ENCODE peak calls at places on chromosomes 7 and 10, in four cellular contexts. One of them, this sample, is unnamed. For H3K4me1, the result is how much of the 10 kb centered on the place peaks cover.

GRCh38 chr7:33129806-33130153 is 416 bp downstream of the BBS9 start:
- DNase-seq in thyroid gland: no peak
- DNase-seq in cardiac muscle cell: no peak
- DNase-seq in HepG2: no peak
- DNase-seq in this sample: no peak

GRCh38 chr7:48875300-48875916 is 48.9 kb upstream of the CDC14C start:
- DNase-seq in HepG2: peak
- DNase-seq in thyroid gland: peak
- DNase-seq in cardiac muscle cell: peak
- DNase-seq in this sample: no peak

GRCh38 chr10:28915989-28916588 is 238.8 kb downstream of the BAMBI start:
- DNase-seq in thyroid gland: no peak
- DNase-seq in HepG2: peak
- DNase-seq in cardiac muscle cell: no peak
- DNase-seq in this sample: no peak

GRCh38 chr10:42960491-42961155 is 116.2 kb upstream of the RET start:
- DNase-seq in cardiac muscle cell: no peak
- DNase-seq in thyroid gland: no peak
- DNase-seq in HepG2: no peak
- DNase-seq in this sample: no peak

GRCh38 chr7:69732203-69732602 is 133.9 kb downstream of the AUTS2 start:
- DNase-seq in thyroid gland: peak
- DNase-seq in HepG2: peak
- DNase-seq in cardiac muscle cell: no peak
- DNase-seq in this sample: no peak

GRCh38 chr10:95573953-95574604 is 12.9 kb upstream of the SORBS1 start:
- DNase-seq in cardiac muscle cell: no peak
- DNase-seq in thyroid gland: no peak
- DNase-seq in HepG2: no peak
- DNase-seq in this sample: no peak

GRCh38 chr10:1626410-1626809 is 110.9 kb downstream of the ADARB2 start:
- DNase-seq in HepG2: no peak
- DNase-seq in cardiac muscle cell: no peak
- DNase-seq in thyroid gland: no peak
- DNase-seq in this sample: no peak

GRCh38 chr7:7996568-7996967 is 28.0 kb downstream of the GLCCI1 start:
- DNase-seq in thyroid gland: peak
- DNase-seq in cardiac muscle cell: no peak
- DNase-seq in HepG2: peak
- DNase-seq in this sample: no peak

GRCh38 chr7:47965456-47965855 is 14.0 kb downstream of the HUS1 start:
- DNase-seq in thyroid gland: no peak
- DNase-seq in HepG2: no peak
- DNase-seq in cardiac muscle cell: no peak
- DNase-seq in this sample: no peak

GRCh38 chr7:106522691-106523090 is 138.3 kb downstream of the CCDC71L start:
- DNase-seq in cardiac muscle cell: no peak
- DNase-seq in HepG2: no peak
- DNase-seq in thyroid gland: no peak
- DNase-seq in this sample: no peak

GRCh38 chr7:44062180-44062902 is 3.0 kb downstream of the PGAM2 start:
- DNase-seq in thyroid gland: no peak
- DNase-seq in cardiac muscle cell: no peak
- DNase-seq in HepG2: no peak
- DNase-seq in this sample: no peak

GRCh38 chr7:4792537-4793126 is 17.2 kb downstream of the AP5Z1 start:
- DNase-seq in thyroid gland: peak
- DNase-seq in HepG2: no peak
- DNase-seq in cardiac muscle cell: peak
- DNase-seq in this sample: no peak

GRCh38 chr10:133190225-133190624 is 30.2 kb downstream of the KNDC1 start:
- DNase-seq in cardiac muscle cell: no peak
- DNase-seq in HepG2: no peak
- DNase-seq in thyroid gland: no peak
- DNase-seq in this sample: no peak

GRCh38 chr10:120012133-120012405 is 119.5 kb downstream of the SEC23IP start:
- DNase-seq in thyroid gland: no peak
- DNase-seq in HepG2: no peak
- DNase-seq in cardiac muscle cell: no peak
- DNase-seq in this sample: no peak

GRCh38 chr7:139698278-139698677 is 79.5 kb downstream of the HIPK2 start:
- DNase-seq in thyroid gland: no peak
- DNase-seq in cardiac muscle cell: no peak
- DNase-seq in HepG2: no peak
- DNase-seq in this sample: no peak

GRCh38 chr7:139700505-139701235 is 77.1 kb downstream of the HIPK2 start:
- DNase-seq in thyroid gland: no peak
- DNase-seq in HepG2: no peak
- DNase-seq in cardiac muscle cell: no peak
- DNase-seq in this sample: no peak

GRCh38 chr7:139697031-139697430 is 80.8 kb downstream of the HIPK2 start:
- DNase-seq in thyroid gland: no peak
- DNase-seq in cardiac muscle cell: no peak
- DNase-seq in HepG2: no peak
- DNase-seq in this sample: no peak

GRCh38 chr7:139699640-139700504 is 77.9 kb downstream of the HIPK2 start:
- DNase-seq in HepG2: no peak
- DNase-seq in thyroid gland: no peak
- DNase-seq in cardiac muscle cell: no peak
- DNase-seq in this sample: peak

DNA sequence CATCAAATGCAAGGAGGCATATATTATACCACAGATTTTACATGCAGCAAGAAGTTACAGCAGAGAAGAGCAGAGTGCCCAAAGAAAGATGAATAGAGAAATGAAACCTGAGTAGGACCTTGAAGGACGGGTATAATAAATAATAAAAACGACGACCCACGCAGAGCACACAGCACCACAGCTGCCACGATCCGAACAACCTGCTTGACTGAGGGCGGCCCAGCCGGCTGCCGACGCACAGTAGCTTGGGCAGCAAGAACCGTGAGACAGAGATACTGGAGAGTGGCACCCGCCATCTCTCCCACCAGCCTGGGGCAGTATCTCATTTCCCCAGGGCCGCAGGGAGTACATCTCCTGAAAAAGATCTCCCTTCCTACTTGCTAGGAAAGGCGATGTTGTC is 78.9 kb downstream of the HIPK2 start:
- DNase-seq in cardiac muscle cell: no peak
- DNase-seq in thyroid gland: no peak
- DNase-seq in HepG2: no peak
- DNase-seq in this sample: no peak
- H3K4me1 ChIP-seq in cardiac muscle cell: under half
- H3K4me1 ChIP-seq in thyroid gland: under half
- H3K4me1 ChIP-seq in HepG2: under half
- H3K4me1 ChIP-seq in this sample: under half

DNA sequence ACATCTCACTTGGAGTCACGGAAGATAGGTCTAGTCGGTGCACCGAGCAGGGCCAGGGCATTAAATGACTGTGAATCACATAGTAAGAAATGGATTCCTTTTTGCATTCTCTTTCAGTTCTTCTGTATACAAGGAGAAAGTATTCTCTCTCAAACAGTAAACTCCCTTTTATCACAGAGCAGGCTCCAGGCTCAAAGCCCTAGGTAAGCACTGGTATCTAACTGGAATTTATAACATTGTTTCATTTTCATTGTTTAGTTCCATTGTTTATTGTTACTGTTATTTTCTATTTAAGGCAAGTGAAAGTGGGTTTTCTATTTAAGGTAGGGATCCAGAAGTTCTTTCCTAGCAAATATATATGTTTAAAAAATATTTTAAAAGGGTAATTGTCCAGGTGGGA is 44.1 kb upstream of the CDK1 start:
- DNase-seq in thyroid gland: no peak
- DNase-seq in cardiac muscle cell: no peak
- DNase-seq in HepG2: no peak
- DNase-seq in this sample: no peak
- H3K4me3 ChIP-seq in thyroid gland: peak
- H3K4me3 ChIP-seq in cardiac muscle cell: no peak
- H3K4me3 ChIP-seq in HepG2: no peak
- H3K4me3 ChIP-seq in this sample: no peak

GRCh38 chr7:35755711-35756110 is 45.1 kb upstream of the SEPTIN7 start:
- DNase-seq in HepG2: no peak
- DNase-seq in cardiac muscle cell: peak
- DNase-seq in thyroid gland: no peak
- DNase-seq in this sample: no peak

GRCh38 chr7:35749548-35749947 is 51.3 kb upstream of the SEPTIN7 start:
- DNase-seq in HepG2: no peak
- DNase-seq in cardiac muscle cell: peak
- DNase-seq in thyroid gland: no peak
- DNase-seq in this sample: no peak

GRCh38 chr7:35754741-35755140 is 46.1 kb upstream of the SEPTIN7 start:
- DNase-seq in cardiac muscle cell: peak
- DNase-seq in HepG2: no peak
- DNase-seq in thyroid gland: no peak
- DNase-seq in this sample: no peak

GRCh38 chr7:35753761-35754603 is 46.9 kb upstream of the SEPTIN7 start:
- DNase-seq in HepG2: no peak
- DNase-seq in thyroid gland: no peak
- DNase-seq in cardiac muscle cell: peak
- DNase-seq in this sample: no peak

GRCh38 chr7:35752727-35753126 is 48.1 kb upstream of the SEPTIN7 start:
- DNase-seq in cardiac muscle cell: no peak
- DNase-seq in thyroid gland: no peak
- DNase-seq in HepG2: no peak
- DNase-seq in this sample: no peak
- H3K4me1 ChIP-seq in cardiac muscle cell: under half
- H3K4me1 ChIP-seq in thyroid gland: under half
- H3K4me1 ChIP-seq in HepG2: under half
- H3K4me1 ChIP-seq in this sample: under half

GRCh38 chr7:590731-591551 is 71.3 kb upstream of the PDGFA start:
- DNase-seq in cardiac muscle cell: no peak
- DNase-seq in thyroid gland: no peak
- DNase-seq in HepG2: no peak
- DNase-seq in this sample: no peak
- H3K4me3 ChIP-seq in cardiac muscle cell: no peak
- H3K4me3 ChIP-seq in thyroid gland: no peak
- H3K4me3 ChIP-seq in HepG2: no peak
- H3K4me3 ChIP-seq in this sample: no peak

GRCh38 chr10:130138479-130138866 is 2.3 kb downstream of the GLRX3 start:
- DNase-seq in thyroid gland: peak
- DNase-seq in cardiac muscle cell: peak
- DNase-seq in HepG2: peak
- DNase-seq in this sample: no peak
- H3K4me1 ChIP-seq in thyroid gland: under half
- H3K4me1 ChIP-seq in cardiac muscle cell: under half
- H3K4me1 ChIP-seq in HepG2: half or more
- H3K4me1 ChIP-seq in this sample: under half

GRCh38 chr7:41415473-41416207 is 287.2 kb downstream of the INHBA start:
- DNase-seq in thyroid gland: no peak
- DNase-seq in cardiac muscle cell: no peak
- DNase-seq in HepG2: no peak
- DNase-seq in this sample: no peak
- H3K4me3 ChIP-seq in thyroid gland: no peak
- H3K4me3 ChIP-seq in cardiac muscle cell: no peak
- H3K4me3 ChIP-seq in HepG2: no peak
- H3K4me3 ChIP-seq in this sample: no peak

GRCh38 chr10:112120491-112120890 is 63.1 kb downstream of the GPAM start:
- DNase-seq in HepG2: no peak
- DNase-seq in cardiac muscle cell: no peak
- DNase-seq in thyroid gland: no peak
- DNase-seq in this sample: no peak

DNA sequence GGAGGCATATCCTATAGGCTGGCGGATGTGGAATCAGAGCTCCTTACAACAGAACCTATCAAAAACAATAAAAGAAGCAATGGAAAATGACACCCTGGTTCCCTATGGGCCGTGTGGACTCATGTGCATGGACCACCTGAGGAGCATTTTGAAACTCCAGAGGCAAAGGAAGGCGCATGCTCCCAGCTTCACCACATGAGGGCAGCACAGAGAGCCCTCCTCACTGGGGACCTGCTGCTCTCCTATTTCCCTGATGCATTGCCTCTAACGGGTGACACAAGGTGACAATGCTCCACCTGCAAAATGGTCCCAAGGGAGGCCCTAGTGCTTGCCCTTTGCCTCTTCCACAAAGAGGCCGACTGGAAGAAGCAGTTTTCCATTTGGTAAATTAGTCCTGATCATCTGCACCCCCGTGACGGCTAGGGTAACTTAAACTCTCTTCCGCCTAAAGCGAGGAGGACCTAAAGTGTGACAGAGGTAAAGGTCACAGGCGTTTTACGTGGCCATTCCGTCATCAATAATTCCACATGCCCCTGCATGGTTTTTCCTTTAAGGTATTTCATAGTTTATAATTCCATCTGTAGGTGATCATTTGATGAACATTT is 67.7 kb downstream of the GPAM start:
- DNase-seq in cardiac muscle cell: peak
- DNase-seq in HepG2: peak
- DNase-seq in thyroid gland: peak
- DNase-seq in this sample: peak
- H3K4me1 ChIP-seq in cardiac muscle cell: under half
- H3K4me1 ChIP-seq in HepG2: under half
- H3K4me1 ChIP-seq in thyroid gland: under half
- H3K4me1 ChIP-seq in this sample: under half

GRCh38 chr10:72524489-72524888 is 101.4 kb downstream of the MICU1 start:
- DNase-seq in cardiac muscle cell: no peak
- DNase-seq in HepG2: no peak
- DNase-seq in thyroid gland: no peak
- DNase-seq in this sample: no peak

GRCh38 chr10:72525689-72526088 is 100.2 kb downstream of the MICU1 start:
- DNase-seq in HepG2: peak
- DNase-seq in thyroid gland: no peak
- DNase-seq in cardiac muscle cell: no peak
- DNase-seq in this sample: no peak

GRCh38 chr10:72523062-72523461 is 102.8 kb downstream of the MICU1 start:
- DNase-seq in thyroid gland: no peak
- DNase-seq in cardiac muscle cell: no peak
- DNase-seq in HepG2: no peak
- DNase-seq in this sample: no peak

GRCh38 chr10:72525277-72525676 is 100.6 kb downstream of the MICU1 start:
- DNase-seq in thyroid gland: no peak
- DNase-seq in HepG2: peak
- DNase-seq in cardiac muscle cell: peak
- DNase-seq in this sample: no peak

GRCh38 chr10:72523932-72524396 is 101.9 kb downstream of the MICU1 start:
- DNase-seq in HepG2: peak
- DNase-seq in thyroid gland: no peak
- DNase-seq in cardiac muscle cell: no peak
- DNase-seq in this sample: no peak
- H3K4me3 ChIP-seq in HepG2: peak
- H3K4me3 ChIP-seq in thyroid gland: no peak
- H3K4me3 ChIP-seq in cardiac muscle cell: no peak
- H3K4me3 ChIP-seq in this sample: no peak

DNA sequence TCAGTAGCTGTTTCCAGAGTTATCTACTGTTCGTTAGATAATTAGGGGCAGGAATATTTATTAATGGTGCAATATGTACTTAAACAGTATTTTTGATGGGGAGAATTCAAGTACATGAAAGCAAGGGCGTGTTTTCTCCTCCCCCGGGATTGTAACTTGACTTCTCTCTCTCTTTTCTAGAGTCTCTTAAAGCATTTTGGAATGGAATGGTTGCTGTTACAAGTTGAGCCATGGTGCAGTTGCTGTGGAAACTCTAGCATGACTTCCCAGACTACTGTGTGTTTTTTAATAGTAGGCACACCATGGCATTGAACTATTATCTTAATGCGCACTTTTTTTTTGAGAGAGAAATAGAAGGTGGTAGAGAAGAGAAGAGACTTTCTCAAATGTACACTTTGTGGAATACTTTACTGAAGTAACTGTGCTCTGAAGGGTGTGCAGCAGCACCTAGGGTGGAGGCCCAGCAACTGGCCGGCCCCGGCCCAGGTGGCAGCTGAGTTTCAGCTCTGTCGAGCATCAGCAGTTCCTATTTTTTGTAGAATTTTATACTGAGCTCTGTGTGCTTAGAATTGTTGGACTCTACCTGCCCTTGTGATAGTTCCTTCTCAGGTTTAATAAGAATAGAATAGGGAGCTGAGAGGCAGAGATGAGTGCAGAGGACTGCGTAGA is 64.4 kb downstream of the CCNY start:
- DNase-seq in cardiac muscle cell: peak
- DNase-seq in HepG2: no peak
- DNase-seq in thyroid gland: no peak
- DNase-seq in this sample: no peak
- H3K4me1 ChIP-seq in cardiac muscle cell: under half
- H3K4me1 ChIP-seq in HepG2: half or more
- H3K4me1 ChIP-seq in thyroid gland: under half
- H3K4me1 ChIP-seq in this sample: under half

This sample was measured in DND-41.